ENCODE peak calls at places on chromosomes 6 and 20, in four cellular contexts. D is NCI-H187; S is OCI-M1; U is central memory CD4-positive, alpha-beta T cell. K is an unnamed sample.

GRCh38 chr20:278607-279571 is 11.7 kb downstream of the C20orf96 start:
- DNase-seq in D (no peak), U (no peak), S (no peak), K (no peak)

GRCh38 chr6:130453230-130453629 is 87.4 kb downstream of the TMEM200A start:
- DNase-seq in S (no peak), D (no peak), U (peak), K (no peak)

GRCh38 chr20:37096415-37097039 is 730 bp upstream of the RBL1 start:
- DNase-seq in U (no peak), D (no peak), S (peak), K (no peak)

GRCh38 chr6:111280445-111280844 is 193.1 kb downstream of the SLC16A10 start:
- DNase-seq in S (no peak), U (no peak), D (no peak), K (no peak)

GRCh38 chr6:8539446-8539845 is 104.1 kb upstream of the SLC35B3 start:
- DNase-seq in S (peak), U (no peak), D (no peak), K (peak)

GRCh38 chr6:160124007-160124406 is 2.4 kb downstream of the SLC22A1 start:
- DNase-seq in D (no peak), S (no peak), U (no peak), K (no peak)

GRCh38 chr6:25154034-25154596 is 125.1 kb upstream of the CARMIL1 start:
- DNase-seq in S (no peak), U (no peak), D (no peak), K (no peak)

GRCh38 chr6:73177221-73177944 is 47.9 kb downstream of the KHDC1L start:
- DNase-seq in S (no peak), U (no peak), D (no peak), K (no peak)

GRCh38 chr20:8805737-8806442 is 263.0 kb upstream of the PLCB4 start:
- DNase-seq in S (no peak), D (no peak), U (no peak), K (no peak)

GRCh38 chr20:8043687-8044278 is 24.2 kb upstream of the TMX4 start:
- DNase-seq in S (peak), D (peak), U (peak), K (peak)

GRCh38 chr20:13221673-13222318 is 722 bp downstream of the ISM1 start:
- DNase-seq in S (peak), U (peak), D (no peak), K (peak)

GRCh38 chr6:147974376-147974775 is 368.3 kb upstream of the SASH1 start:
- DNase-seq in U (no peak), D (no peak), S (no peak), K (no peak)

GRCh38 chr6:11414564-11414963 is 123.0 kb upstream of the TMEM170B start:
- DNase-seq in U (peak), S (no peak), D (no peak), K (no peak)

GRCh38 chr6:144283781-144284473 is 1.2 kb upstream of the UTRN start:
- DNase-seq in D (no peak), U (no peak), S (peak), K (no peak)

GRCh38 chr6:32291549-32291948 is 67.7 kb upstream of the NOTCH4 start:
- DNase-seq in D (no peak), U (no peak), S (peak), K (no peak)

GRCh38 chr6:168129292-168130167 is 50.5 kb upstream of the FRMD1 start:
- DNase-seq in S (no peak), D (no peak), U (no peak), K (no peak)

GRCh38 chr6:136657629-136658028 is 107.4 kb upstream of the MAP7 start:
- DNase-seq in S (no peak), U (no peak), D (no peak), K (no peak)

GRCh38 chr6:99458319-99458718 is 33.2 kb upstream of the PNISR start:
- DNase-seq in S (peak), U (no peak), D (no peak), K (no peak)

GRCh38 chr20:56592817-56593216 is 36.3 kb upstream of the TFAP2C start:
- DNase-seq in D (no peak), S (no peak), U (no peak), K (no peak)

GRCh38 chr20:48821261-48821910 is 6.4 kb downstream of the PREX1 start:
- DNase-seq in D (no peak), U (no peak), S (peak), K (no peak)

GRCh38 chr6:105759946-105760345 is 326.2 kb upstream of the PRDM1 start:
- DNase-seq in U (no peak), S (no peak), D (no peak), K (no peak)

GRCh38 chr6:3438190-3439167 is 18.4 kb downstream of the SLC22A23 start:
- DNase-seq in S (no peak), U (no peak), D (peak), K (no peak)

GRCh38 chr20:51036827-51037229 is 13.9 kb upstream of the KCNG1 start:
- DNase-seq in U (no peak), S (peak), D (no peak), K (no peak)

GRCh38 chr6:157622427-157622826 is 200.6 kb upstream of the SNX9 start:
- DNase-seq in U (no peak), S (no peak), D (no peak), K (no peak)

GRCh38 chr20:47252879-47253307 is 103.6 kb downstream of the ZMYND8 start:
- DNase-seq in S (no peak), U (no peak), D (no peak), K (no peak)

GRCh38 chr6:19759117-19759880 is 77.9 kb upstream of the ID4 start:
- DNase-seq in D (no peak), S (no peak), U (no peak), K (no peak)

GRCh38 chr6:150741633-150742200 is 123.8 kb upstream of the MTHFD1L start:
- DNase-seq in D (no peak), U (no peak), S (peak), K (peak)

GRCh38 chr20:15708984-15709598 is 864.2 kb downstream of the KIF16B start:
- DNase-seq in U (no peak), D (peak), S (peak), K (peak)

GRCh38 chr6:152401978-152402377 is 235.2 kb downstream of the SYNE1 start:
- DNase-seq in S (no peak), U (no peak), D (no peak), K (no peak)

GRCh38 chr6:74798302-74798701 is 407.6 kb downstream of the COL12A1 start:
- DNase-seq in D (no peak), U (no peak), S (peak), K (no peak)

GRCh38 chr6:45438849-45439406 is 61.2 kb upstream of the SUPT3H start:
- DNase-seq in U (peak), S (peak), D (no peak), K (no peak)

K was measured in GM13976.